ENCODE peak calls at places on chromosomes 3 and 15, in eight cellular contexts. B is NCI-H1105; W is suprapubic skin; Z is hypothalamus; L is Ammon's horn; P is stimulated activated CD4-positive, alpha-beta T cell treated with anti-CD3 and anti-CD28 coated beads, Interleukin-2, amount 100 ng/mL, for 48 hours; R is cardiac fibroblast; Y is GM23248. O is an unnamed sample.

GRCh38 chr3:42655331-42655888 is 1.9 kb downstream of the ZBTB47 start:
- DNase-seq in B (no peak), W (no peak), Z (no peak), L (peak), P (no peak), R (no peak), Y (peak), O (no peak)

GRCh38 chr3:153073636-153074035 is 88.4 kb upstream of the RAP2B start:
- DNase-seq in B (no peak), W (no peak), Z (no peak), L (no peak), P (no peak), R (no peak), Y (no peak), O (no peak)

GRCh38 chr3:11507719-11508118 is 136.0 kb downstream of the VGLL4 start:
- DNase-seq in B (no peak), W (no peak), Z (no peak), L (no peak), P (no peak), R (no peak), Y (no peak), O (no peak)

GRCh38 chr15:67366904-67367303 is 112.3 kb downstream of the IQCH start:
- DNase-seq in B (no peak), W (no peak), Z (no peak), L (no peak), P (no peak), R (no peak), Y (no peak), O (no peak)

GRCh38 chr15:44243146-44243545 is 45.4 kb upstream of the GOLM2 start:
- DNase-seq in B (no peak), W (no peak), Z (no peak), L (peak), P (no peak), R (peak), Y (peak), O (no peak)

GRCh38 chr15:82709421-82710207 is at the start of gene AP3B2:
- DNase-seq in B (peak), W (no peak), Z (peak), L (peak), P (peak), R (peak), Y (peak), O (peak)

GRCh38 chr3:118782755-118783202 is 251.9 kb downstream of the IGSF11 start:
- DNase-seq in B (no peak), W (no peak), Z (no peak), L (no peak), P (no peak), R (no peak), Y (no peak), O (no peak)

GRCh38 chr15:31040611-31041010 is 49.2 kb upstream of the MTMR10 start:
- DNase-seq in B (no peak), W (no peak), Z (no peak), L (no peak), P (no peak), R (no peak), Y (no peak), O (no peak)

GRCh38 chr15:85582719-85583089 is 202.3 kb downstream of the AKAP13 start:
- DNase-seq in B (no peak), W (no peak), Z (no peak), L (peak), P (no peak), R (peak), Y (peak), O (no peak)

GRCh38 chr3:27684302-27684701 is 37.8 kb downstream of the EOMES start:
- DNase-seq in B (no peak), W (no peak), Z (no peak), L (no peak), P (no peak), R (no peak), Y (no peak), O (no peak)

GRCh38 chr3:115638991-115639390 is 15.7 kb downstream of the GAP43 start:
- DNase-seq in B (peak), W (no peak), Z (no peak), L (no peak), P (no peak), R (no peak), Y (no peak), O (no peak)

GRCh38 chr15:88038261-88038660 is 218.3 kb downstream of the NTRK3 start:
- DNase-seq in B (no peak), W (no peak), Z (no peak), L (no peak), P (no peak), R (no peak), Y (no peak), O (no peak)

GRCh38 chr3:172307143-172307560 is 141.1 kb downstream of the GHSR start:
- DNase-seq in B (no peak), W (no peak), Z (no peak), L (no peak), P (no peak), R (peak), Y (peak), O (no peak)